ENCODE peak calls at places on chromosomes 3 and 15, in four cellular contexts. U is A549, N is PC-3, S is neural progenitor cell. Q is an unnamed sample.

GRCh38 chr3:71201939-71202338 is 381.6 kb downstream of the FOXP1 start:
- DNase-seq in U (no peak), N (peak; percentile 26), S (no peak), Q (no peak)

GRCh38 chr3:4593014-4593413 is 99.9 kb downstream of the ITPR1 start:
- DNase-seq in U (no peak), N (no peak), S (no peak), Q (no peak)

GRCh38 chr3:131901686-131902085 is 133.1 kb downstream of the CPNE4 start:
- DNase-seq in U (no peak), N (no peak), S (no peak), Q (no peak)

GRCh38 chr15:30023798-30024295 is 58.9 kb upstream of the GOLGA8J start:
- DNase-seq in U (no peak), N (no peak), S (no peak), Q (no peak)

GRCh38 chr3:55012091-55012490 is 84.2 kb upstream of the LRTM1 start:
- DNase-seq in U (no peak), N (no peak), S (no peak), Q (no peak)

GRCh38 chr15:66611257-66612053 is 45.7 kb upstream of the LCTL start:
- DNase-seq in U (no peak), N (no peak), S (no peak), Q (no peak)

GRCh38 chr3:159273608-159274007 is 471.8 kb downstream of the MFSD1 start:
- DNase-seq in U (peak; percentile 26), N (peak; percentile 68), S (peak; percentile 81), Q (peak; percentile 21)

GRCh38 chr3:55160241-55160877 is 232.5 kb upstream of the LRTM1 start:
- DNase-seq in U (no peak), N (peak; percentile 88), S (no peak), Q (peak; percentile 93)

GRCh38 chr3:188507244-188507720 is 353.3 kb downstream of the LPP start:
- DNase-seq in U (no peak), N (no peak), S (no peak), Q (peak; percentile 53)

GRCh38 chr15:77144492-77145070 is 73.7 kb upstream of the TSPAN3 start:
- DNase-seq in U (no peak), N (peak; percentile 4), S (no peak), Q (peak; percentile 87)

GRCh38 chr3:14438262-14438661 is 35.9 kb downstream of the SLC6A6 start:
- DNase-seq in U (no peak), N (no peak), S (no peak), Q (no peak)

GRCh38 chr15:43204016-43204901 is 16.6 kb downstream of the EPB42 start:
- DNase-seq in U (peak; percentile 50), N (peak; percentile 73), S (peak; percentile 71), Q (peak; percentile 47)

GRCh38 chr3:194129581-194130133 is 6.3 kb upstream of the HES1 start:
- DNase-seq in U (no peak), N (no peak), S (peak; percentile 88), Q (no peak)

GRCh38 chr3:105899528-105899927 is 30.7 kb upstream of the CBLB start:
- DNase-seq in U (peak; percentile 25), N (peak; percentile 62), S (no peak), Q (no peak)

GRCh38 chr3:171357721-171358120 is 102.5 kb downstream of the TNIK start:
- DNase-seq in U (no peak), N (no peak), S (no peak), Q (no peak)

GRCh38 chr15:90035095-90035834 is 34.1 kb downstream of the ZNF710 start:
- DNase-seq in U (peak; percentile 51), N (peak; percentile 66), S (no peak), Q (no peak)

GRCh38 chr3:194287977-194288706 is 63.0 kb downstream of the CPN2 start:
- DNase-seq in U (no peak), N (no peak), S (no peak), Q (no peak)

GRCh38 chr3:52225452-52226228 is at the start of gene TLR9:
- DNase-seq in U (no peak), N (no peak), S (no peak), Q (no peak)

GRCh38 chr3:61066800-61067199 is 184.5 kb downstream of the FHIT start:
- DNase-seq in U (no peak), N (no peak), S (no peak), Q (no peak)

GRCh38 chr3:37129871-37130270 is 44.5 kb downstream of the LRRFIP2 start:
- DNase-seq in U (no peak), N (peak; percentile 57), S (no peak), Q (peak; percentile 31)

GRCh38 chr3:193777524-193777923 is 184.5 kb downstream of the OPA1 start:
- DNase-seq in U (peak; percentile 25), N (no peak), S (no peak), Q (no peak)

GRCh38 chr3:7371693-7372572 is 511.0 kb downstream of the GRM7 start:
- DNase-seq in U (no peak), N (no peak), S (no peak), Q (no peak)

GRCh38 chr3:108178676-108179075 is 43.5 kb downstream of the IFT57 start:
- DNase-seq in U (no peak), N (peak; percentile 68), S (no peak), Q (no peak)

GRCh38 chr3:30915782-30916181 is 21.3 kb upstream of the GADL1 start:
- DNase-seq in U (no peak), N (no peak), S (no peak), Q (no peak)

GRCh38 chr15:71201471-71201870 is 86.2 kb downstream of the THSD4 start:
- DNase-seq in U (peak; percentile 29), N (no peak), S (no peak), Q (no peak)

GRCh38 chr3:187104956-187105355 is 34.3 kb downstream of the RPL39L start:
- DNase-seq in U (no peak), N (no peak), S (no peak), Q (no peak)

GRCh38 chr15:75195122-75195765 is 6.4 kb upstream of the C15orf39 start:
- DNase-seq in U (no peak), N (no peak), S (peak; percentile 90), Q (no peak)

GRCh38 chr3:78268716-78269668 is 1229.1 kb downstream of the ROBO2 start:
- DNase-seq in U (no peak), N (no peak), S (no peak), Q (no peak)

GRCh38 chr3:4416961-4417360 is 50.1 kb downstream of the SUMF1 start:
- DNase-seq in U (peak; percentile 63), N (peak; percentile 100), S (no peak), Q (no peak)

DNA sequence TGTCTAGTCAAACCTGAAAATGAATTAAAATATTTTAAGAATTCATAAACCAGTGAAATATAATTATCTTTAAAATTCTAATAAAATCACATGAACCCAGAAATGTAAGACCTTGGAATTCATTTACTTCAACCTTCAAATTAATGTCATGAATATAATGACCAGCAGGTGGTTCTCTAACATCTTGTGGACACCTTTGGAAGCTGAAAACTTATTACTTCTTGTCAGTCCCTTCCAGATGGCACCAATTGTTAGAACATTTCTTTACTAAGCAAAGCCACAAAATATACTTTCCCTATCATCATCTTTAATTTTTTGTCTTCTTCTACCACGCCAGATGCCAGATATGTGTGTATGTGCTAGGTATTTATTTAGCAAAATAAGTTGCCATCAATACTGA is 240.0 kb downstream of the MBNL1 start:
- DNase-seq in U (peak; percentile 27), N (peak; percentile 61), S (no peak), Q (peak; percentile 4)
- TF ChIP-seq CTCF in U (peak; percentile 24), N (peak; percentile 58), S (peak; percentile 41), Q (no peak)

GRCh38 chr15:55914446-55914845 is 79.0 kb downstream of the NEDD4 start:
- DNase-seq in U (no peak), N (no peak), S (no peak), Q (no peak)
- H3K4me3 ChIP-seq in U (peak overlapping the region; percentile 47), N (no peak overlapping the region), S (no peak overlapping the region), Q (peak overlapping the region; percentile 45)

DNA sequence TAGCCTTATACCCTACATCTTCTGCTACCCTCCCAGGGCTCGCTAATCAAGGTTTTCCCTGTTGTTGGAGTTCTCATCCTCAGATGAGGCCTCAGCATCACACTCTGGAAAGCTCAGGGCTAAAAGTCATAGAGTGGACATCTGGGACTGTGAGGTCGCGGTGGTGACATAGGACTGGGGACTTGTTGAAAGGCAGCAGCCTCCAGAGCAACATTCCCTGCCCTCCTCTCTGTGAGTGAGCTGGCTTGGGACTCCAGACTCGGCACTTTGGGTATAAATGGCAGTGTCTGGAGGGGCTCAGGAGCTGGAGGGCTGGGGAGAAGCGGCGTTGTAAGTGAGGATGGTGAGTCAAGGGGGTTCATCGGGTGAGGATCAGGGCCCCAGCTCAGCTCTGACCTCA is 2.7 kb downstream of the CA12 start:
- DNase-seq in U (no peak), N (no peak), S (no peak), Q (no peak)
- TF ChIP-seq CTCF in U (no peak), N (no peak), S (no peak), Q (no peak)

DNA sequence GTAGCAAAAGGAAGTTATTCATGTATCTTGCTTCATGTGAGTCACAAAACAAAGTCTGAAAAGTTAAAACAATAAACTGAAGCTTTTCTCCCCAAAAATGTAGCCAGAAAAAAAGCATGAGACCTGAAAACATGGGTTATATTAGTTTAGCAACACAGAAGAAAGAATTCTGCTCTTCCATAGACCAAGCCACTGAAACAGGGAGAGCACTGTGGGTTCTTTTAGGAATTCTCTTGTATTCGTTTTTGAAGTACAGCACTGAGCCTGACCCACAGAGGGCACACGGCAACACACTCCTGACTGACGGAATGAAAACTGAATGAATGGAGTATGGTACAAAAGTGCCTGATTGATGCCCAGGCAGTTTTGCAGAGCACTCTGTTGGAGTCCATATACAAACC is 66.6 kb downstream of the TM4SF4 start:
- DNase-seq in U (peak; percentile 78), N (no peak), S (no peak), Q (no peak)
- H3K4me3 ChIP-seq in U (peak overlapping the region; percentile 35), N (no peak overlapping the region), S (no peak overlapping the region), Q (no peak overlapping the region)

DNA sequence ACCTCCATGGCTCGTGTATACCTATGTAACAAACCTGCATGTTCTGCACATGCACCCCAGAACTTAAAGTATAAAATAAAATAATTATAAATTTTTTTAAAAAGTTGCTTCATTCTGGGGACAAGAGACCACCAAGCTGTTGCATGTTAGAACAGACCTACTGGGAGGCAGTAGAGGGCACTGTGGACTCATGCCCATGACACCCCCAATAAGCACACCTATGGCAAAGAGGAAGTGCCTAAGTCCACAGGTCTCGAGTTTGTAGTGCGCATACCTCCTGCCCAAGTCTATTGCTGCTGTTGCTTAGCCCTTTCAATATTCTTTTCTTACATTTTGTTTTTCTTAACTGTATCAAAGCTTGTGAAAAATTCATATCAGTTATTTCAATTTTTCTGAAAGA is 267.9 kb upstream of the THBS1 start:
- DNase-seq in U (peak; percentile 47), N (peak; percentile 49), S (peak; percentile 35), Q (no peak)
- TF ChIP-seq CTCF in U (no peak), N (peak; percentile 43), S (peak; percentile 41), Q (peak; percentile 16)

GRCh38 chr3:43296565-43296964 is 10.2 kb downstream of the SNRK start:
- DNase-seq in U (no peak), N (peak; percentile 28), S (no peak), Q (no peak)
- H3K4me3 ChIP-seq in U (no peak overlapping the region), N (no peak overlapping the region), S (no peak overlapping the region), Q (no peak overlapping the region)

GRCh38 chr3:48240711-48241491 is at the start of gene ZNF589:
- DNase-seq in U (peak; percentile 94), N (peak; percentile 95), S (peak; percentile 96), Q (peak; percentile 79)
- TF ChIP-seq CTCF in U (no peak), N (peak; percentile 47), S (peak; percentile 37), Q (no peak)

Q was measured in HFF-Myc.